ENCODE peak calls at places on chromosomes 13 and 19, in four cellular contexts. One of them, this sample, is unnamed.

GRCh38 chr13:41428155-41428554 is 29.2 kb upstream of the RGCC start:
- DNase-seq in WTC11: peak; percentile 60
- DNase-seq in dorsolateral prefrontal cortex: peak; percentile 30
- DNase-seq in testis: no peak
- DNase-seq in this sample: peak; percentile 67

GRCh38 chr19:41626877-41627276 is at the start of gene CEACAM4:
- DNase-seq in WTC11: no peak
- DNase-seq in dorsolateral prefrontal cortex: no peak
- DNase-seq in testis: no peak
- DNase-seq in this sample: no peak

GRCh38 chr13:74443623-74444022 is 309.4 kb upstream of the KLF12 start:
- DNase-seq in WTC11: no peak
- DNase-seq in dorsolateral prefrontal cortex: no peak
- DNase-seq in testis: no peak
- DNase-seq in this sample: no peak

GRCh38 chr13:50713849-50714248 is 129.6 kb downstream of the DLEU7 start:
- DNase-seq in WTC11: no peak
- DNase-seq in dorsolateral prefrontal cortex: no peak
- DNase-seq in testis: no peak
- DNase-seq in this sample: peak; percentile 41

GRCh38 chr19:3097442-3097871 is 3.3 kb downstream of the GNA11 start:
- DNase-seq in WTC11: no peak
- DNase-seq in dorsolateral prefrontal cortex: no peak
- DNase-seq in testis: peak; percentile 72
- DNase-seq in this sample: no peak

GRCh38 chr13:111947026-111947810 is 119.7 kb upstream of the SOX1 start:
- DNase-seq in WTC11: no peak
- DNase-seq in dorsolateral prefrontal cortex: peak; percentile 1
- DNase-seq in testis: no peak
- DNase-seq in this sample: no peak

GRCh38 chr19:4367336-4367723 is 24.0 kb downstream of the MPND start:
- DNase-seq in WTC11: no peak
- DNase-seq in dorsolateral prefrontal cortex: no peak
- DNase-seq in testis: no peak
- DNase-seq in this sample: no peak

GRCh38 chr13:76226941-76227340 is 590.8 kb downstream of the LMO7 start:
- DNase-seq in WTC11: no peak
- DNase-seq in dorsolateral prefrontal cortex: no peak
- DNase-seq in testis: no peak
- DNase-seq in this sample: no peak

GRCh38 chr13:99258946-99259345 is 767 bp upstream of the GPR18 start:
- DNase-seq in WTC11: no peak
- DNase-seq in dorsolateral prefrontal cortex: no peak
- DNase-seq in testis: no peak
- DNase-seq in this sample: peak; percentile 53

GRCh38 chr19:4059493-4059880 is 7.2 kb downstream of the ZBTB7A start:
- DNase-seq in WTC11: no peak
- DNase-seq in dorsolateral prefrontal cortex: no peak
- DNase-seq in testis: no peak
- DNase-seq in this sample: no peak

GRCh38 chr19:19146000-19146608 is 7.8 kb upstream of the TMEM161A start:
- DNase-seq in WTC11: peak; percentile 94
- DNase-seq in dorsolateral prefrontal cortex: peak; percentile 76
- DNase-seq in testis: peak; percentile 82
- DNase-seq in this sample: peak; percentile 92

GRCh38 chr19:3380829-3381228 is 14.4 kb downstream of the NFIC start:
- DNase-seq in WTC11: no peak
- DNase-seq in dorsolateral prefrontal cortex: no peak
- DNase-seq in testis: no peak
- DNase-seq in this sample: no peak

GRCh38 chr19:19348266-19348665 is 27.6 kb downstream of the MAU2 start:
- DNase-seq in WTC11: no peak
- DNase-seq in dorsolateral prefrontal cortex: peak; percentile 16
- DNase-seq in testis: no peak
- DNase-seq in this sample: no peak

GRCh38 chr19:45152504-45153338 is 8.1 kb downstream of the NKPD1 start:
- DNase-seq in WTC11: peak; percentile 75
- DNase-seq in dorsolateral prefrontal cortex: peak; percentile 39
- DNase-seq in testis: peak; percentile 72
- DNase-seq in this sample: peak; percentile 71

GRCh38 chr19:31340059-31341025 is 8.9 kb downstream of the TSHZ3 start:
- DNase-seq in WTC11: no peak
- DNase-seq in dorsolateral prefrontal cortex: peak; percentile 7
- DNase-seq in testis: no peak
- DNase-seq in this sample: peak; percentile 20

GRCh38 chr13:29508130-29508873 is 87.2 kb downstream of the SLC7A1 start:
- DNase-seq in WTC11: peak; percentile 90
- DNase-seq in dorsolateral prefrontal cortex: peak; percentile 92
- DNase-seq in testis: peak; percentile 91
- DNase-seq in this sample: peak; percentile 83

GRCh38 chr13:49527123-49527522 is 31.4 kb downstream of the PHF11 start:
- DNase-seq in WTC11: no peak
- DNase-seq in dorsolateral prefrontal cortex: peak; percentile 43
- DNase-seq in testis: no peak
- DNase-seq in this sample: no peak

GRCh38 chr13:42056585-42056984 is 8.1 kb downstream of the DGKH start:
- DNase-seq in WTC11: no peak
- DNase-seq in dorsolateral prefrontal cortex: no peak
- DNase-seq in testis: no peak
- DNase-seq in this sample: no peak

GRCh38 chr13:50572129-50572528 is 271.4 kb downstream of the DLEU7 start:
- DNase-seq in WTC11: no peak
- DNase-seq in dorsolateral prefrontal cortex: no peak
- DNase-seq in testis: no peak
- DNase-seq in this sample: no peak

GRCh38 chr19:15210323-15210774 is 9.6 kb upstream of the NOTCH3 start:
- DNase-seq in WTC11: no peak
- DNase-seq in dorsolateral prefrontal cortex: no peak
- DNase-seq in testis: no peak
- DNase-seq in this sample: no peak

GRCh38 chr13:38566023-38566422 is 120.9 kb upstream of the FREM2 start:
- DNase-seq in WTC11: no peak
- DNase-seq in dorsolateral prefrontal cortex: no peak
- DNase-seq in testis: no peak
- DNase-seq in this sample: no peak

GRCh38 chr19:1826557-1827521 is 14.8 kb upstream of the ATP8B3 start:
- DNase-seq in WTC11: peak; percentile 42
- DNase-seq in dorsolateral prefrontal cortex: no peak
- DNase-seq in testis: peak; percentile 66
- DNase-seq in this sample: no peak

GRCh38 chr19:55149078-55150003 is at the start of gene TNNT1:
- DNase-seq in WTC11: peak; percentile 67
- DNase-seq in dorsolateral prefrontal cortex: no peak
- DNase-seq in testis: no peak
- DNase-seq in this sample: no peak

GRCh38 chr19:50861496-50862286 is 7.0 kb downstream of the KLK3 start:
- DNase-seq in WTC11: no peak
- DNase-seq in dorsolateral prefrontal cortex: no peak
- DNase-seq in testis: no peak
- DNase-seq in this sample: no peak

GRCh38 chr13:113422790-113423189 is 30.5 kb downstream of the ADPRHL1 start:
- DNase-seq in WTC11: no peak
- DNase-seq in dorsolateral prefrontal cortex: no peak
- DNase-seq in testis: no peak
- DNase-seq in this sample: no peak

GRCh38 chr19:46724468-46724867 is 7.6 kb upstream of the PRKD2 start:
- DNase-seq in WTC11: no peak
- DNase-seq in dorsolateral prefrontal cortex: peak; percentile 72
- DNase-seq in testis: no peak
- DNase-seq in this sample: no peak

GRCh38 chr13:111479412-111479811 is 159.0 kb downstream of the TEX29 start:
- DNase-seq in WTC11: no peak
- DNase-seq in dorsolateral prefrontal cortex: no peak
- DNase-seq in testis: no peak
- DNase-seq in this sample: no peak

GRCh38 chr13:97873398-97873797 is 80.1 kb upstream of the IPO5 start:
- DNase-seq in WTC11: no peak
- DNase-seq in dorsolateral prefrontal cortex: no peak
- DNase-seq in testis: no peak
- DNase-seq in this sample: no peak

GRCh38 chr19:38273499-38273898 is 9.1 kb downstream of the SPINT2 start:
- DNase-seq in WTC11: no peak
- DNase-seq in dorsolateral prefrontal cortex: no peak
- DNase-seq in testis: no peak
- DNase-seq in this sample: no peak

GRCh38 chr19:6772028-6772865 is at the start of gene VAV1:
- DNase-seq in WTC11: peak; percentile 30
- DNase-seq in dorsolateral prefrontal cortex: no peak
- DNase-seq in testis: peak; percentile 42
- DNase-seq in this sample: peak; percentile 93
- TF ChIP-seq CTCF in WTC11: no peak
- TF ChIP-seq CTCF in dorsolateral prefrontal cortex: no peak
- TF ChIP-seq CTCF in testis: no peak
- TF ChIP-seq CTCF in this sample: peak; percentile 73

GRCh38 chr13:26502826-26503225 is 54.7 kb upstream of the WASF3 start:
- DNase-seq in WTC11: no peak
- DNase-seq in dorsolateral prefrontal cortex: peak; percentile 69
- DNase-seq in testis: peak; percentile 24
- DNase-seq in this sample: peak; percentile 52
- TF ChIP-seq CTCF in WTC11: no peak
- TF ChIP-seq CTCF in dorsolateral prefrontal cortex: no peak
- TF ChIP-seq CTCF in testis: no peak
- TF ChIP-seq CTCF in this sample: peak; percentile 32

GRCh38 chr19:18062043-18062442 is 24.7 kb downstream of the IL12RB1 start:
- DNase-seq in WTC11: no peak
- DNase-seq in dorsolateral prefrontal cortex: no peak
- DNase-seq in testis: no peak
- DNase-seq in this sample: no peak

GRCh38 chr19:18060472-18060871 is 26.3 kb downstream of the IL12RB1 start:
- DNase-seq in WTC11: no peak
- DNase-seq in dorsolateral prefrontal cortex: no peak
- DNase-seq in testis: peak; percentile 37
- DNase-seq in this sample: no peak

GRCh38 chr19:18059902-18060301 is 26.8 kb downstream of the IL12RB1 start:
- DNase-seq in WTC11: no peak
- DNase-seq in dorsolateral prefrontal cortex: no peak
- DNase-seq in testis: no peak
- DNase-seq in this sample: no peak

GRCh38 chr19:18065173-18065495 is 21.6 kb downstream of the IL12RB1 start:
- DNase-seq in WTC11: no peak
- DNase-seq in dorsolateral prefrontal cortex: no peak
- DNase-seq in testis: no peak
- DNase-seq in this sample: no peak

DNA sequence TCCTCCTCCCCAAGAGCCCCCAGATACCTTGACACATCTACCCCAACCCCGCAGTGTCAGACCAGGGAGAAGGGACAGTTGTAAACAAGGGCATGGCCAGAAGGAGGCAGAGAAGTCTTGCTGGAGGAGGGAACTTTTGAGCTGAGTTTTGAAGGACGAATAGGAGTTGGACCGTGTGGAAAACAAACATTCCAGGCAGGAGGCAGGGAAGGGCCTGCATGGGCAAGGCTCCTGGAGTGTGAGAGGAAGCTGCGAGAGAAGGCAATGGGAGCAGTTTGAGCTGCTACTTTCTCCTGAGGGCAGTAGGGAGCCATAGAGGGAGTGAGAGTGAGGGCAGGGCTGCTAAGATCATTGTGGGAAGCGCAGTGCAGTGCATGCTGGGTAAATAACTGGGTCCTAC is 23.3 kb downstream of the IL12RB1 start:
- DNase-seq in WTC11: no peak
- DNase-seq in dorsolateral prefrontal cortex: no peak
- DNase-seq in testis: no peak
- DNase-seq in this sample: no peak
- TF ChIP-seq CTCF in WTC11: no peak
- TF ChIP-seq CTCF in dorsolateral prefrontal cortex: peak; percentile 10
- TF ChIP-seq CTCF in testis: no peak
- TF ChIP-seq CTCF in this sample: no peak

GRCh38 chr19:13483215-13483614 is 23.1 kb downstream of the CACNA1A start:
- DNase-seq in WTC11: no peak
- DNase-seq in dorsolateral prefrontal cortex: no peak
- DNase-seq in testis: peak; percentile 66
- DNase-seq in this sample: no peak
- TF ChIP-seq CTCF in WTC11: no peak
- TF ChIP-seq CTCF in dorsolateral prefrontal cortex: no peak
- TF ChIP-seq CTCF in testis: no peak
- TF ChIP-seq CTCF in this sample: no peak

DNA sequence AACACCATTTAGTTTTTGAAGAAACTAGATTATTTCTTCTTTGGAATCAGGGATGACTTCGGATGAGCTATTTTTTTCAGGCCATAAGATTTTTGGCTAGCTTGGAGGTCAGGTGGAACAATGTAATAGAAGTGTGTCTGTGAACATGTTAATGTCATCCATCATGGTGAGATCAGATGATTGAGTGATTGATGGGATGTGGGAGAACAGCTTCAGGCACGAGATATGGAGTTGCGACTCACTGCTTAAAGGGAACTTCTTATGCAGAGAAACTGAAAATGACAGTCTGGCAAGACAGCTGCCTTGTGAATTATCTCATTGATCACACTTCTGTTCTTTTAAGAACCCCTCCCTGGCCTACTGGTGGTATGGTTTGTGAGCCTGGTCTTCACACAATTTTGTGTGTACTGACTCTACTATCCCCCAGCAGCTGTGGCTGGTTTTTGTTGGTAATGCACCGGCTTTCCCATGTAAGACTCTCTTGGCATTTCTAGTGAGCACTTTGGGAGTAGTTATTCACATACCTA is 96.0 kb downstream of the OLFM4 start:
- DNase-seq in WTC11: no peak
- DNase-seq in dorsolateral prefrontal cortex: no peak
- DNase-seq in testis: no peak
- DNase-seq in this sample: no peak
- TF ChIP-seq CTCF in WTC11: no peak
- TF ChIP-seq CTCF in dorsolateral prefrontal cortex: no peak
- TF ChIP-seq CTCF in testis: no peak
- TF ChIP-seq CTCF in this sample: no peak

GRCh38 chr13:31094331-31095015 is 67.2 kb downstream of the HSPH1 start:
- DNase-seq in WTC11: no peak
- DNase-seq in dorsolateral prefrontal cortex: no peak
- DNase-seq in testis: no peak
- DNase-seq in this sample: no peak
- TF ChIP-seq CTCF in WTC11: no peak
- TF ChIP-seq CTCF in dorsolateral prefrontal cortex: no peak
- TF ChIP-seq CTCF in testis: no peak
- TF ChIP-seq CTCF in this sample: no peak

DNA sequence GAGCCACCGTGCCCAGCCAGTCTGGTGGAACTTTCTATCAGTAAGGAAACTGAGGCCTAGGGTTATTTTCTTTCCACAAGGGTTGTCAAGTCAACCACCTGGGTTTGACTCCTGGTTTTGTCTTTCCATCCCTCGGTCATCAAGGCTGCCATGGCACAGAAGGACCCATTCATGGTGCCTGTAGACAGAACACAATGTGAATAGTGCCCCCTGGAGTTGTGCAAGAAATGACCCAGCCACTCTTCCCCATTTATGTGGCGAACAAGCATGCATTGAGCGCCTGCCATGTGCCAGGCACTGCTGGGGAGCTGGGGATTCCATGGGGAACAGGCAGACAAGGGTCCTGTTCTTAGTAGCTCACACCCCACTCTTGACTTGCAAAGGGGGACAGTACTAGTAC is 4.1 kb downstream of the SMARCA4 start:
- DNase-seq in WTC11: no peak
- DNase-seq in dorsolateral prefrontal cortex: no peak
- DNase-seq in testis: no peak
- DNase-seq in this sample: no peak
- TF ChIP-seq CTCF in WTC11: no peak
- TF ChIP-seq CTCF in dorsolateral prefrontal cortex: no peak
- TF ChIP-seq CTCF in testis: no peak
- TF ChIP-seq CTCF in this sample: peak; percentile 16

GRCh38 chr13:65881561-65882155 is 1348.5 kb downstream of the PCDH9 start:
- DNase-seq in WTC11: no peak
- DNase-seq in dorsolateral prefrontal cortex: no peak
- DNase-seq in testis: no peak
- DNase-seq in this sample: no peak

GRCh38 chr13:65882810-65883209 is 1347.3 kb downstream of the PCDH9 start:
- DNase-seq in WTC11: peak; percentile 11
- DNase-seq in dorsolateral prefrontal cortex: no peak
- DNase-seq in testis: no peak
- DNase-seq in this sample: no peak
- TF ChIP-seq CTCF in WTC11: no peak
- TF ChIP-seq CTCF in dorsolateral prefrontal cortex: no peak
- TF ChIP-seq CTCF in testis: no peak
- TF ChIP-seq CTCF in this sample: no peak